ENCODE peak calls at places on chromosome 2, in eight cellular contexts. Z is adrenal gland, X is left lung, A is BE2C, B is pancreas, J is fibroblast of mammary gland, N is foreskin fibroblast, T is astrocyte of the cerebellum. G is an unnamed sample.

GRCh38 chr2:46520108-46520507 is 40.7 kb downstream of the TMEM247 start:
- DNase-seq in J (no peak), N (no peak), A (no peak), X (no peak), B (no peak), Z (no peak), T (no peak), G (no peak)

GRCh38 chr2:147998203-147998602 is 22.3 kb downstream of the ORC4 start:
- DNase-seq in X (no peak), B (no peak), J (no peak), Z (no peak), T (no peak), N (no peak), A (no peak), G (no peak)

GRCh38 chr2:201558665-201559064 is 84.6 kb downstream of the TMEM237 start:
- DNase-seq in B (no peak), A (no peak), X (no peak), T (no peak), N (no peak), Z (no peak), J (no peak), G (no peak)

GRCh38 chr2:120208381-120209353 is 14.5 kb downstream of the TMEM185B start:
- DNase-seq in X (no peak), T (no peak), J (no peak), N (no peak), A (no peak), Z (no peak), B (no peak), G (no peak)

GRCh38 chr2:88626171-88627054 is 851 bp downstream of the EIF2AK3 start:
- DNase-seq in N (no peak), T (no peak), X (peak), B (peak), Z (peak), J (no peak), A (peak), G (peak)

GRCh38 chr2:128536925-128537620 is 218.4 kb upstream of the HS6ST1 start:
- DNase-seq in J (peak), Z (peak), T (peak), B (no peak), A (no peak), N (peak), X (peak), G (peak)

GRCh38 chr2:26904839-26905238 is 56.9 kb downstream of the DPYSL5 start:
- DNase-seq in Z (no peak), J (no peak), A (no peak), T (no peak), N (no peak), X (no peak), B (no peak), G (no peak)

GRCh38 chr2:176178271-176178806 is 10.1 kb upstream of the HOXD1 start:
- DNase-seq in J (peak), A (no peak), N (no peak), X (no peak), T (no peak), Z (no peak), B (no peak), G (no peak)

GRCh38 chr2:219042157-219042556 is 841 bp upstream of the CFAP65 start:
- DNase-seq in B (no peak), Z (no peak), T (no peak), A (no peak), X (no peak), J (no peak), N (no peak), G (no peak)

GRCh38 chr2:134070281-134070731 is 183.6 kb upstream of the MGAT5 start:
- DNase-seq in N (no peak), A (no peak), X (no peak), B (no peak), T (peak), J (peak), Z (no peak), G (no peak)

GRCh38 chr2:191878576-191879298 is 31.8 kb upstream of the CAVIN2 start:
- DNase-seq in A (no peak), Z (no peak), B (no peak), X (no peak), N (peak), T (peak), J (peak), G (peak)

GRCh38 chr2:47272905-47273758 is 118.0 kb upstream of the STPG4 start:
- DNase-seq in N (no peak), T (no peak), J (no peak), X (no peak), Z (peak), B (no peak), A (no peak), G (no peak)

GRCh38 chr2:238868067-238868524 is 20.2 kb downstream of the TWIST2 start:
- DNase-seq in X (no peak), B (no peak), Z (no peak), N (peak), J (peak), T (no peak), A (no peak), G (peak)

GRCh38 chr2:25872134-25872533 is 6.2 kb downstream of the ASXL2 start:
- DNase-seq in T (no peak), B (no peak), X (no peak), Z (no peak), J (no peak), N (no peak), A (no peak), G (no peak)

GRCh38 chr2:190409616-190410015 is 1.5 kb downstream of the MFSD6 start:
- DNase-seq in T (no peak), X (no peak), J (no peak), Z (no peak), A (no peak), B (no peak), N (no peak), G (no peak)

GRCh38 chr2:88651646-88652045 is 24.4 kb upstream of the EIF2AK3 start:
- DNase-seq in A (no peak), X (no peak), T (no peak), Z (no peak), B (no peak), N (no peak), J (no peak), G (no peak)

GRCh38 chr2:8623958-8624591 is 57.8 kb upstream of the ID2 start:
- DNase-seq in Z (no peak), T (no peak), B (peak), A (peak), X (peak), J (no peak), N (no peak), G (no peak)

GRCh38 chr2:106886916-106887758 is 1.2 kb upstream of the ST6GAL2 start:
- DNase-seq in Z (no peak), A (no peak), N (no peak), T (no peak), B (peak), J (no peak), X (peak), G (no peak)

GRCh38 chr2:100673115-100673514 is 110.3 kb downstream of the PDCL3 start:
- DNase-seq in X (no peak), A (no peak), T (no peak), Z (no peak), N (no peak), J (no peak), B (no peak), G (no peak)

GRCh38 chr2:168521342-168521741 is 65.3 kb downstream of the CERS6 start:
- DNase-seq in Z (peak), N (no peak), X (no peak), J (peak), B (no peak), A (peak), T (no peak), G (no peak)

GRCh38 chr2:220366765-220367164 is 739.3 kb downstream of the SLC4A3 start:
- DNase-seq in N (no peak), J (no peak), A (no peak), B (no peak), X (no peak), Z (no peak), T (no peak), G (no peak)

GRCh38 chr2:111946294-111947114 is 48.1 kb downstream of the MERTK start:
- DNase-seq in A (no peak), J (peak), Z (peak), B (peak), N (peak), T (peak), X (no peak), G (peak)

GRCh38 chr2:53397085-53397484 is 370.5 kb upstream of the CHAC2 start:
- DNase-seq in B (no peak), N (no peak), A (no peak), Z (no peak), J (no peak), T (no peak), X (no peak), G (no peak)

GRCh38 chr2:55961318-55961911 is 37.8 kb upstream of the EFEMP1 start:
- DNase-seq in N (peak), B (no peak), J (peak), A (no peak), Z (peak), T (peak), X (no peak), G (peak)

GRCh38 chr2:16034151-16034974 is 94.0 kb downstream of the MYCN start:
- DNase-seq in B (no peak), X (no peak), J (no peak), N (no peak), Z (no peak), A (peak), T (no peak), G (no peak)

GRCh38 chr2:20350753-20351554 is at the start of gene PUM2:
- DNase-seq in T (peak), A (peak), X (peak), N (peak), J (peak), Z (peak), B (peak), G (peak)

GRCh38 chr2:226211439-226211838 is 588.2 kb downstream of the IRS1 start:
- DNase-seq in J (peak), A (no peak), N (peak), X (no peak), Z (peak), B (no peak), T (peak), G (peak)

GRCh38 chr2:239365071-239365781 is 35.6 kb downstream of the HDAC4 start:
- DNase-seq in B (no peak), J (no peak), Z (no peak), X (no peak), N (no peak), T (no peak), A (no peak), G (no peak)

GRCh38 chr2:113169002-113169530 is 4.7 kb upstream of the PSD4 start:
- DNase-seq in J (no peak), B (no peak), A (no peak), N (no peak), X (no peak), T (no peak), Z (no peak), G (no peak)

DNA sequence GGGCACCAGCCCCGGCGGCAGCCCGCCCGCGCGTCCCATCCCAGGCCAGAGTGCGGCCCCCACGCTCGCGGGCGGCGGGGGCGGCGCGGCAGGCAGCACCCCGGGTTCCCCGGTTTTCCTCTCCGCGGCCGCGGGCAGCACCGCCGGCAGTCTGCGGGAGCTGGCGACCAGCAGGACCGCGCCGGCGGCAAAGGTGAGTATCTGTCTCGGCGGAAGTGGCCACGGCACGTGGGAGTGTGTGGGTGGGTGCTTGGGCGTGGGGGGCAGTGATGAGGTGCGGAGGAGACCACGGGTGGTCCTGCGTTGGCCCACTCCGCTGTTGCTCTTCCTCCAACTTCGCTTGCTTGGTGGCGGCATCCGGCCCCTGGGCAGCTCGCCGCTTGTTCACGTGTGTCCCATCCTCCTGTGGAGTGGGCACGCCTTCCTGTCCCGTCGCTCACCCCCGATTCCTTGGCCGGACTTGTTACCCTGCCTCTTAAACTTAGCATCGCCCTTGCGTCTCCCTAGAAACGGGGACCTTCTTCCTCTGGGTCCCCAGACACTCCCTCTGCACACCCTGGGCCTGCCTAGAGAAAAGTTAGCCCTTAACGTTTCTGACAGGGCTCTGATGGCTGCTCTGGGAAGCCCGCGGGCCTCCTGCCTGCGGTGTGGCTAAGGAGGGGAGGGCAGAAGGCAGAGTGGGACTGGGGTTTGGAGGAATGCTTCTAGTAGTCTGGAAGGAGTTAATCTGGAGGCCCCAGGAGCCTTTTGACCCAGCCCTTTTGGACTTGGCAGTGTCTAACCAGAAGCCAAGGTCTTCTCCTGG is 1.1 kb downstream of the SH3RF3 start:
- DNase-seq in T (no peak), A (no peak), B (no peak), Z (peak), J (peak), X (no peak), N (no peak), G (peak)
- H3K4me3 ChIP-seq in T (peak), A (no peak), B (peak), Z (peak), J (peak), X (peak), N (peak), G (peak)

GRCh38 chr2:10466801-10467200 is 18.7 kb upstream of the ODC1 start:
- DNase-seq in T (no peak), B (no peak), A (no peak), J (no peak), Z (no peak), N (no peak), X (no peak), G (no peak)
- TF ChIP-seq CTCF in T (no peak), B (no peak), A (no peak), J (no peak), Z (no peak), N (no peak), X (no peak), G (no peak)

GRCh38 chr2:160402997-160403979 is 90.3 kb downstream of the RBMS1 start:
- DNase-seq in B (no peak), A (no peak), Z (no peak), N (no peak), X (no peak), J (peak), T (no peak), G (peak)
- H3K4me3 ChIP-seq in B (no peak), A (no peak), Z (no peak), N (peak), X (no peak), J (no peak), T (no peak), G (peak)

GRCh38 chr2:205323929-205324328 is 358.4 kb upstream of the NRP2 start:
- DNase-seq in T (no peak), Z (no peak), A (no peak), J (peak), N (peak), X (no peak), B (no peak), G (peak)
- TF ChIP-seq CTCF in T (peak), Z (no peak), A (peak), J (peak), N (peak), X (peak), B (no peak), G (peak)

DNA sequence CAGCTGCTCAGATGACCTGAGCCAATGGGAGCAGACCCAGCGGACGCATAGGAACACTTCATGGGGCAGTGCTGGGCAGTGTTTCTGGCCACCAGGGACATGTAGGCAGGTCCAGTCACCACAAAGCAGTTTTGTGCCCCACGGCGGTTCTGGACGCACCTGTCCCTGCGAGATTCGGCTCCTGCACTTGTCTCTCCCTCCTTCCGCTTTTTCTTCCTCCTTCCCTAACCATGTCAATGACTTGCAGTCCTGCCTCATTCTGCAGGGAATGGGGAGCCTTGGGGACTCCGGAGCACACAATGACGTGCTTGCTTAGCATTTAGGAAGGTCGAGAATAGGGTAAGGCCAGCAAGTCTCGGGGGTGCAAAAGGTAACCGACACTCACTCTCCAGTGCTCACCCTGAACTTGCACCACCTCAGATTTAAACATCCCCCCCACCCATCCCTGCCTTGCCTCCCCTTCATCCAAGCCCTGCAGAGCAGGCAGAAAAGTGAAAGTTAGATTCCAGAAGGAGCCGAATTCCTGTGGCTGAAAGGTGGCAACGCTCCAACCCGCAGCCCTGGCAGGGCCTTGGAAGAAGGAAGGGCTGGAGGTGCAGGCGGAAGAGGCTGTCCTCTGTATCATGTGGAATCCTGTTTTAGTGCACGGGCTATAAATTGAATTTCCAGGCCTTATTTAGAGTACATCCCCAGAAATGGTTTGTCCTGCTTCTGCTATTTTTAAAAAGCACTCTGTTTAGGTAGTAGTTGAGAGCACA is 40.5 kb upstream of the ATG16L1 start:
- DNase-seq in N (peak), A (no peak), J (peak), Z (peak), B (peak), T (peak), X (peak), G (peak)
- H3K4me3 ChIP-seq in N (no peak), A (no peak), J (no peak), Z (peak), B (no peak), T (no peak), X (no peak), G (peak)

GRCh38 chr2:234747032-234747431 is 204.8 kb upstream of the SH3BP4 start:
- DNase-seq in N (peak), T (no peak), A (no peak), B (no peak), J (peak), Z (no peak), X (no peak), G (peak)

GRCh38 chr2:234747833-234748559 is 203.8 kb upstream of the SH3BP4 start:
- DNase-seq in Z (no peak), B (no peak), J (peak), T (no peak), X (no peak), N (peak), A (no peak), G (no peak)

GRCh38 chr2:234741976-234742375 is 209.8 kb upstream of the SH3BP4 start:
- DNase-seq in Z (no peak), B (no peak), N (peak), X (no peak), A (no peak), J (peak), T (no peak), G (no peak)

DNA sequence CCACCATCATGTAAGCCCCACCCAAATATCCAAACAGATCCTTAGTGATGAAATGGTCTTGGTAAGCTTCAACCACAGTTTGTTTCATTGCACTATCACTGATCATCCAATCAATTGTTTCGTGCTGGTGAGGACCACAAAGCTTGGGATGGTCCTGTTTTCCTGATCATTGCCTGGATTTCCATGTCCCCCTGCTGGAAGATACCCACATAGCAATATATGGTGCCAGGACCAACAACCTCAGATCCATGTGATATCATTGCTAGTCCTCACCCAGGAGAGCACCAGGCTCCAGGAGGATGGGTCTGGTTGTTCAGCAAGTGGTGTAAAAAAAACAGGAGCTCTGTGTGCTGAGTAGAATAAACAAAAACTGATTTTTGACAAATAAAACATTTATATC is 206.5 kb upstream of the SH3BP4 start:
- DNase-seq in N (no peak), X (no peak), T (no peak), Z (no peak), B (no peak), A (peak), J (no peak), G (no peak)
- TF ChIP-seq CTCF in N (no peak), X (no peak), T (no peak), Z (no peak), B (no peak), A (peak), J (peak), G (peak)

GRCh38 chr2:231685349-231686191 is 22.8 kb upstream of the PTMA start:
- DNase-seq in N (no peak), J (no peak), Z (no peak), B (no peak), T (no peak), X (no peak), A (peak), G (no peak)
- H3K4me3 ChIP-seq in N (no peak), J (no peak), Z (no peak), B (no peak), T (no peak), X (no peak), A (peak), G (no peak)

GRCh38 chr2:212892193-212892592 is 259.2 kb downstream of the IKZF2 start:
- DNase-seq in T (peak), B (no peak), Z (peak), N (peak), J (peak), A (peak), X (no peak), G (peak)
- TF ChIP-seq CTCF in T (peak), B (no peak), Z (peak), N (peak), J (peak), A (peak), X (no peak), G (peak)